ENCODE peak calls at places on chromosome 5, in ten cellular contexts. E, K, W, X, S, N, C, A, F and U are unnamed samples.
A peak's percentile ranks its signal among the peaks of the same experiment; 100 is the strongest.

GRCh38 chr5:175195698-175196656 is 248.0 kb downstream of the DRD1 start:
- DNase-seq in E (no peak), X (no peak), W (no peak), N (peak; percentile 15), A (no peak), C (no peak), F (no peak), S (no peak), K (no peak), U (no peak)

GRCh38 chr5:52786937-52787599 is 648 bp upstream of the ITGA1 start:
- DNase-seq in N (no peak), S (peak; percentile 49), F (peak; percentile 37), C (no peak), K (peak; percentile 34), W (no peak), A (peak; percentile 38), E (no peak), X (peak; percentile 44), U (no peak)

GRCh38 chr5:73640861-73641320 is 14.9 kb downstream of the ARHGEF28 start:
- DNase-seq in S (no peak), C (no peak), X (peak; percentile 76), E (no peak), F (no peak), A (peak; percentile 72), K (no peak), N (no peak), W (no peak), U (no peak)

GRCh38 chr5:133930061-133930823 is 38.2 kb downstream of the C5orf15 start:
- DNase-seq in A (peak; percentile 58), E (peak; percentile 78), K (peak; percentile 77), F (peak; percentile 63), W (no peak), N (peak; percentile 75), X (peak; percentile 59), C (peak; percentile 77), S (peak; percentile 57), U (no peak)

GRCh38 chr5:131430794-131431193 is 166.9 kb downstream of the CDC42SE2 start:
- DNase-seq in E (no peak), A (peak; percentile 60), S (no peak), C (no peak), F (no peak), N (no peak), W (no peak), X (peak; percentile 19), K (no peak), U (no peak)

GRCh38 chr5:176621661-176622079 is 8.7 kb downstream of the SNCB start:
- DNase-seq in N (no peak), W (no peak), C (no peak), X (peak; percentile 56), S (no peak), A (no peak), F (no peak), E (no peak), K (no peak), U (no peak)

GRCh38 chr5:55230086-55230629 is 3.0 kb upstream of the MCIDAS start:
- DNase-seq in K (no peak), F (no peak), X (no peak), W (no peak), C (no peak), A (no peak), E (no peak), S (no peak), N (no peak), U (no peak)

GRCh38 chr5:55919625-55920024 is 68.5 kb downstream of the IL31RA start:
- DNase-seq in F (peak; percentile 8), A (no peak), K (no peak), X (no peak), W (no peak), C (no peak), N (no peak), S (no peak), E (peak; percentile 17), U (no peak)